ENCODE peak calls at places on chromosomes 13 and 19, in five cellular contexts. A, Z, G, B and U are unnamed samples.

GRCh38 chr13:71865858-71866172 is 1.2 kb downstream of the DACH1 start:
- DNase-seq in A (no peak), Z (no peak), G (peak; percentile 62), B (no peak), U (no peak)

GRCh38 chr19:46955114-46955812 is 64.4 kb upstream of the NPAS1 start:
- DNase-seq in A (no peak), Z (peak; percentile 27), G (no peak), B (no peak), U (no peak)

GRCh38 chr13:113109151-113110047 is 3.8 kb downstream of the F7 start:
- DNase-seq in A (no peak), Z (no peak), G (peak; percentile 58), B (no peak), U (no peak)

GRCh38 chr13:24270639-24271131 is 38.7 kb upstream of the C1QTNF9 start:
- DNase-seq in A (peak; percentile 47), Z (peak; percentile 52), G (peak; percentile 79), B (peak; percentile 39), U (no peak)

GRCh38 chr13:29362849-29363604 is 232.5 kb downstream of the SLC7A1 start:
- DNase-seq in A (peak; percentile 66), Z (peak; percentile 15), G (no peak), B (peak; percentile 52), U (peak; percentile 65)

GRCh38 chr13:75691183-75691582 is 55.1 kb downstream of the LMO7 start:
- DNase-seq in A (no peak), Z (no peak), G (no peak), B (no peak), U (no peak)

GRCh38 chr19:50725932-50726230 is 2.7 kb downstream of the CLEC11A start:
- DNase-seq in A (no peak), Z (no peak), G (no peak), B (no peak), U (no peak)

GRCh38 chr13:110869805-110870706 is 44.8 kb downstream of the ANKRD10 start:
- DNase-seq in A (peak; percentile 100), Z (no peak), G (peak; percentile 96), B (no peak), U (peak; percentile 96)

GRCh38 chr13:86882835-86883234 is 788.3 kb upstream of the SLITRK5 start:
- DNase-seq in A (no peak), Z (no peak), G (no peak), B (no peak), U (no peak)

GRCh38 chr19:42965204-42965603 is 28.2 kb upstream of the PSG7 start:
- DNase-seq in A (no peak), Z (no peak), G (no peak), B (no peak), U (peak; percentile 45)

GRCh38 chr19:22918221-22918620 is 84.8 kb downstream of the ZNF728 start:
- DNase-seq in A (no peak), Z (no peak), G (no peak), B (no peak), U (no peak)

GRCh38 chr19:45413497-45413896 is 7.1 kb downstream of the POLR1G start:
- DNase-seq in A (no peak), Z (no peak), G (peak; percentile 52), B (no peak), U (no peak)

GRCh38 chr19:8259142-8259921 is 48.8 kb downstream of the CD320 start:
- DNase-seq in A (no peak), Z (no peak), G (peak; percentile 22), B (no peak), U (no peak)

DNA sequence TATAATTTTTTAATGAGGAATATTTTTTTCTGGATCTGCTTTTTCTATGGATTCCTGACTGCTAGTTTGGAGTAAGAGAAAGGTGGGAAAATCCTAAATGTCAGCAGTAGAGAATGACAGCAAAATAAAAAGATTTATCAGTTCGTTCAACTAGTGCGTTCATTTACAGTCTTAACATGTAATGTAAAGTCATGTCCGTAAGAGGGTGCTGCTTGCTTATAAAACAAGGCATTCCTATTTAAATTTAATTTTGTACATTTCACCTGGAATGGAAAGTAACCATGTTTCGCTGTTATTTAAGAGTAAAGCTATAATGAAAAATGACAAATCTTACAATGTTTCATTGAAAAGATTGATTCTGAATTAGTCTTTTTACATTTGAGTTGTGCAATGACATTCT is 76.6 kb downstream of the ZMYM2 start:
- DNase-seq in A (peak; percentile 3), Z (no peak), G (no peak), B (no peak), U (no peak)
- TF ChIP-seq CTCF in A (no peak), Z (no peak), G (no peak), B (peak; percentile 23), U (no peak)

GRCh38 chr13:74464656-74465055 is 330.5 kb upstream of the KLF12 start:
- DNase-seq in A (no peak), Z (no peak), G (no peak), B (no peak), U (no peak)

GRCh38 chr13:74461011-74461410 is 326.8 kb upstream of the KLF12 start:
- DNase-seq in A (no peak), Z (no peak), G (no peak), B (no peak), U (no peak)

GRCh38 chr13:74465279-74465678 is 331.1 kb upstream of the KLF12 start:
- DNase-seq in A (no peak), Z (no peak), G (no peak), B (no peak), U (no peak)

GRCh38 chr13:74466015-74466414 is 331.8 kb upstream of the KLF12 start:
- DNase-seq in A (no peak), Z (no peak), G (no peak), B (no peak), U (no peak)
- TF ChIP-seq CTCF in A (no peak), Z (no peak), G (no peak), B (no peak), U (no peak)

DNA sequence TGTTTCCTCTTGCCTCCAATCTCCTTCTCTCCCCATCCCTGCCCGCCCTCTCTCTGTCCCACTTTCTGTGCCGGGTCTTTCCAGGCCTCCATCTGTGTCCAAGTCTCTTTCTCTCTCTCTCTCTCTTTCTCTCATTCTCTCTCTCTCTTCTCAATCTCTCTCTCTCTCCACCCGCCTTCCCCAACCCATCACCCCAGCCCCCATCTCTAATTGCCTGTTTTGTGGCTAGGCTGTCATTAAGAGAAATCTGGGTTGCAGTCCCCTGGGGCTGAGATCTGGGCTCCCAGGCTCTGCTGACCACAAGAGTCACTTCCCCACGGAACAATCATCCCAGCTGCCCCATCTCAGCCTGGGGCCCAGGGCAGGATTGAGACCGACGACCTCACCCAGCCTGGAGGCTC is 2.5 kb downstream of the COL5A3 start:
- DNase-seq in A (peak; percentile 15), Z (no peak), G (peak; percentile 83), B (no peak), U (no peak)
- TF ChIP-seq CTCF in A (no peak), Z (no peak), G (no peak), B (no peak), U (no peak)

GRCh38 chr13:109276261-109276660 is 510.1 kb downstream of the IRS2 start:
- DNase-seq in A (no peak), Z (no peak), G (no peak), B (no peak), U (no peak)

GRCh38 chr13:109275390-109275789 is 511.0 kb downstream of the IRS2 start:
- DNase-seq in A (no peak), Z (no peak), G (no peak), B (no peak), U (no peak)

GRCh38 chr13:109274188-109274821 is 512.1 kb downstream of the IRS2 start:
- DNase-seq in A (peak; percentile 34), Z (no peak), G (no peak), B (no peak), U (peak; percentile 40)

GRCh38 chr13:109273326-109273751 is 513.0 kb downstream of the IRS2 start:
- DNase-seq in A (peak; percentile 74), Z (no peak), G (no peak), B (no peak), U (peak; percentile 42)

GRCh38 chr13:109275848-109276247 is 510.5 kb downstream of the IRS2 start:
- DNase-seq in A (peak; percentile 41), Z (no peak), G (no peak), B (no peak), U (peak; percentile 12)
- TF ChIP-seq CTCF in A (no peak), Z (no peak), G (no peak), B (peak; percentile 33), U (no peak)